ENCODE peak calls at places on chromosomes 13 and 19, in seven cellular contexts. D, C, K, F, N, P and T are unnamed samples.

GRCh38 chr19:33465834-33466233 is 55.8 kb downstream of the PEPD start:
- DNase-seq in K (peak; percentile 50), P (no peak), F (no peak), N (no peak), D (no peak), C (no peak), T (no peak)

GRCh38 chr19:43524922-43525835 is 1.8 kb downstream of the ETHE1 start:
- DNase-seq in K (peak; percentile 48), N (peak; percentile 60), D (no peak), P (no peak), F (peak; percentile 37), C (peak; percentile 63), T (peak; percentile 47)

GRCh38 chr19:8609210-8610040 is 1.1 kb downstream of the ADAMTS10 start:
- DNase-seq in C (peak; percentile 82), K (peak; percentile 13), N (peak; percentile 71), D (no peak), P (peak; percentile 81), F (no peak), T (peak; percentile 75)

GRCh38 chr13:51970251-51970793 is 40.9 kb downstream of the ATP7B start:
- DNase-seq in C (no peak), N (no peak), F (no peak), D (no peak), P (no peak), K (no peak), T (no peak)

GRCh38 chr13:45370922-45371406 is 30.0 kb upstream of the TPT1 start:
- DNase-seq in C (peak; percentile 93), K (peak; percentile 20), P (peak; percentile 51), D (peak; percentile 33), F (peak; percentile 15), N (peak; percentile 64), T (peak; percentile 86)

GRCh38 chr19:2042485-2043268 is 8.4 kb downstream of the MKNK2 start:
- DNase-seq in P (no peak), N (no peak), F (no peak), D (no peak), K (peak; percentile 61), C (no peak), T (no peak)

GRCh38 chr13:108961542-108962125 is 332.2 kb downstream of the MYO16 start:
- DNase-seq in K (peak; percentile 57), C (peak; percentile 41), D (no peak), F (peak; percentile 30), N (peak; percentile 57), P (no peak), T (peak; percentile 69)

GRCh38 chr19:37466277-37466797 is 907 bp downstream of the ZNF569 start:
- DNase-seq in C (no peak), K (no peak), F (no peak), N (no peak), P (no peak), D (no peak), T (peak; percentile 27)

GRCh38 chr19:24003537-24003936 is 83.5 kb upstream of the ZNF254 start:
- DNase-seq in N (no peak), C (no peak), K (no peak), D (no peak), P (no peak), F (no peak), T (no peak)

GRCh38 chr13:53778937-53779336 is 750.3 kb downstream of the OLFM4 start:
- DNase-seq in N (no peak), K (no peak), D (no peak), F (no peak), C (no peak), P (no peak), T (no peak)

GRCh38 chr13:113950451-113951245 is 23.2 kb downstream of the C13orf46 start:
- DNase-seq in P (no peak), N (no peak), K (no peak), D (no peak), C (no peak), F (no peak), T (no peak)

GRCh38 chr13:19153782-19154450 is 27.7 kb downstream of the TUBA3C start:
- DNase-seq in D (no peak), C (no peak), F (no peak), K (no peak), P (no peak), N (no peak), T (no peak)

GRCh38 chr13:113969973-113970611 is 3.8 kb downstream of the C13orf46 start:
- DNase-seq in D (no peak), F (no peak), C (no peak), N (no peak), P (no peak), K (no peak), T (no peak)

GRCh38 chr19:2529473-2529918 is 53.6 kb downstream of the GADD45B start:
- DNase-seq in F (no peak), K (no peak), P (peak; percentile 90), N (peak; percentile 82), C (peak; percentile 77), D (no peak), T (peak; percentile 97)

GRCh38 chr19:7602240-7602934 is 6.7 kb downstream of the CAMSAP3 start:
- DNase-seq in C (no peak), N (no peak), K (no peak), D (no peak), P (no peak), F (no peak), T (no peak)

GRCh38 chr19:28465317-28466086 is 747.4 kb downstream of the UQCRFS1 start:
- DNase-seq in N (peak; percentile 11), C (peak; percentile 50), P (no peak), F (no peak), K (no peak), D (no peak), T (no peak)

GRCh38 chr13:35699805-35700204 is 223.3 kb upstream of the MAB21L1 start:
- DNase-seq in D (no peak), K (no peak), N (peak; percentile 53), P (peak; percentile 45), F (no peak), C (peak; percentile 42), T (peak; percentile 97)

GRCh38 chr13:27516103-27516502 is 65.7 kb upstream of the MTIF3 start:
- DNase-seq in D (no peak), K (no peak), C (no peak), P (no peak), N (no peak), F (no peak), T (no peak)

GRCh38 chr19:56689198-56689597 is 17.6 kb upstream of the ZNF835 start:
- DNase-seq in F (no peak), C (no peak), K (no peak), N (no peak), D (no peak), P (no peak), T (no peak)

GRCh38 chr13:46359731-46360130 is 27.3 kb downstream of the RUBCNL start:
- DNase-seq in P (peak; percentile 14), K (no peak), D (no peak), C (peak; percentile 76), F (no peak), N (peak; percentile 71), T (peak; percentile 80)